ENCODE peak calls at places on chromosomes 16 and 17, in five cellular contexts. D is SJCRH30; R is CD4-positive, alpha-beta T cell; K is iPS DF 6.9; L is aorta. U is an unnamed sample.

GRCh38 chr16:88865742-88866141 is 718 bp downstream of the PABPN1L start:
- DNase-seq in D (no peak), K (no peak), R (no peak), L (no peak), U (no peak)

GRCh38 chr17:47188266-47188665 is 829 bp downstream of the CDC27 start:
- DNase-seq in R (no peak), K (no peak), D (no peak), L (no peak), U (no peak)

GRCh38 chr16:50863673-50864144 is 121.8 kb downstream of the CYLD start:
- DNase-seq in L (no peak), K (no peak), D (no peak), R (no peak), U (no peak)

GRCh38 chr17:8046929-8047768 is 8.3 kb downstream of the ALOX15B start:
- DNase-seq in L (peak), K (no peak), R (no peak), D (no peak), U (no peak)

GRCh38 chr17:62794666-62794971 is 13.5 kb downstream of the MARCHF10 start:
- DNase-seq in K (no peak), R (no peak), D (no peak), L (no peak), U (no peak)

GRCh38 chr16:20624882-20625807 is 49.0 kb upstream of the ACSM2B start:
- DNase-seq in K (no peak), L (no peak), R (no peak), D (no peak), U (no peak)

GRCh38 chr17:74125160-74125559 is 78.3 kb upstream of the RPL38 start:
- DNase-seq in L (no peak), K (no peak), R (no peak), D (no peak), U (no peak)

GRCh38 chr17:27452828-27453227 is 3.4 kb upstream of the KSR1 start:
- DNase-seq in D (no peak), K (no peak), L (no peak), R (no peak), U (no peak)

GRCh38 chr17:65174974-65175373 is 37.8 kb downstream of the RGS9 start:
- DNase-seq in D (no peak), L (no peak), K (no peak), R (no peak), U (no peak)

GRCh38 chr16:49855280-49855821 is 561 bp downstream of the ZNF423 start:
- DNase-seq in D (peak), K (no peak), R (peak), L (peak), U (peak)

GRCh38 chr16:20866792-20867191 is 33.4 kb downstream of the DCUN1D3 start:
- DNase-seq in K (no peak), R (no peak), D (no peak), L (no peak), U (no peak)

GRCh38 chr16:30185683-30186421 is 2.5 kb downstream of the CORO1A start:
- DNase-seq in D (peak), R (peak), L (peak), K (no peak), U (peak)

GRCh38 chr17:45677770-45678169 is 106.3 kb upstream of the CRHR1 start:
- DNase-seq in K (no peak), D (no peak), R (no peak), L (no peak), U (no peak)

DNA sequence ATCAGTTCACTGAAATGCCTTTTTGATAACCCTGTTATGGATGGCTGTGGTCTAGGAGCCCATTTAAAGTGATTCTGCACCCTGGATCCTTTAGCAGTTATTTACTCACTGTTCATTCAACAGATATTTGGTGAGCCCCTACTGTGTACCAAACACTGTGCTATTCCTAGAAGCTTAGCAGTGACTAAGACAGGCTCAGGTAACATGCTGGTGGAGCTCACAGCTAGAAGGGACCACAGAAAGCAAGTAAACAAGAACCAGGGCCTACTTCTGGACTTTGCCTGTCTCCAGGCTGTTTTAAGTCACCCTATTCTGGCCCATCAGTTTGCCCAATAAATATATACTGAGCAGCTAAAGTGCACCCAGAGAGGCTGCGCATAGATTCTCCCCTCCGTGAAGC is 11.1 kb downstream of the ITGA3 start:
- DNase-seq in D (no peak), L (no peak), K (no peak), R (no peak), U (no peak)
- H3K27ac ChIP-seq in D (no peak), L (peak), K (no peak), R (no peak), U (no peak)

DNA sequence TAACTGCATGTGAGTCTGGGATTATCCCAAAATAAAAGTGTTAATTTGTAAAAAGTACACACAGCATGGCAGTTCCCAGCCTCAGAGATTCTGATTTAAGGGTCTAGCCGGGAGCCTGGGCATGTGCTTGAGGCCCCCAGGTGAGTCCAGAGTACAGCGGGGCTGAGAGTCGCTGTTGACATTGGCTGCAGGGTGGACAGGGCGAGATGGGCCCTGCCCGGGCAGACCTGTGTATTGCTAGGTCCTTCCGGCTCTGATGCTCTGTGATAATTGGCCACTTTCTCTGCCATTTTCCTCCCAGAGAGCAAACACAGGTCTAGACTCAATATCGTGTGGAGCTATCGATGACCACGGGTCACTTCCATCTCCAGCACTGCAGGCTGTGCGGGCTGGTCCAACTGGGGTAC is 73.6 kb downstream of the ABCC6 start:
- DNase-seq in K (no peak), D (no peak), L (no peak), R (no peak), U (no peak)
- H3K27ac ChIP-seq in K (no peak), D (no peak), L (no peak), R (no peak), U (no peak)

DNA sequence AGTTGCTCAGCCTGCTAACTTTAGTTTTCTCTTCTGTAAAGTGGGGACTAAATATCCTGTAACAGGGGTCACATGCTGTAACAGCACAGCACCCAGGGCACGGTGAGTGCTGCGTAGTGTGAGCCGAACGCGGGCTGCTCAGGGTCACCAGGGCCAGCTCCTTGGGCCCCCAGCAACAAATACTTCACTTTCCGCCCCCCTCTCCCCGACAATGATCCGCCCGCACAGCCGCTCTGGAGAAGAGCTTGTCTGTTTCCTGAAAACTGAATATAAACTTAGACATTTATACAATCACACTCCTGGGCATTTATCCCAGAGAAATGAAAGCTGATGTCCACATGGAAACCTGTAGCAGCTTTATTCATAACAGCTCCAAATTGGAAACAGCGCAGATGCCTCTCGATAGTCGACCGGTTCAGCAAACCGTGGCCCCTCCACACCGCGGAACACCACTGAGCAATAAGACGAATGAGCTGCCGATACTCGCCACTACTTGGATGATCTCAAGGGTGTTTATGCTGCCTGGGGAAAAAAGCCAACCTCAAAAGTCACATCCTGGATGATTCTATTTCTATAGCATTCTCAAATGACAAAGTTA is 267.2 kb downstream of the PARN start:
- DNase-seq in K (no peak), D (no peak), R (no peak), L (no peak), U (no peak)
- H3K27ac ChIP-seq in K (no peak), D (no peak), R (no peak), L (no peak), U (no peak)

GRCh38 chr17:29376667-29377268 is 13.4 kb upstream of the TAOK1 start:
- DNase-seq in K (no peak), D (peak), L (no peak), R (no peak), U (peak)

GRCh38 chr17:29384901-29385300 is 5.3 kb upstream of the TAOK1 start:
- DNase-seq in D (no peak), R (no peak), L (no peak), K (no peak), U (no peak)

GRCh38 chr17:29383687-29384086 is 6.5 kb upstream of the TAOK1 start:
- DNase-seq in L (no peak), D (no peak), R (no peak), K (no peak), U (no peak)

GRCh38 chr17:29378495-29378894 is 11.7 kb upstream of the TAOK1 start:
- DNase-seq in D (no peak), R (no peak), L (no peak), K (no peak), U (no peak)

GRCh38 chr17:29379084-29379811 is 10.9 kb upstream of the TAOK1 start:
- DNase-seq in L (no peak), D (no peak), R (no peak), K (no peak), U (no peak)
- H3K27ac ChIP-seq in L (no peak), D (no peak), R (no peak), K (no peak), U (peak)

DNA sequence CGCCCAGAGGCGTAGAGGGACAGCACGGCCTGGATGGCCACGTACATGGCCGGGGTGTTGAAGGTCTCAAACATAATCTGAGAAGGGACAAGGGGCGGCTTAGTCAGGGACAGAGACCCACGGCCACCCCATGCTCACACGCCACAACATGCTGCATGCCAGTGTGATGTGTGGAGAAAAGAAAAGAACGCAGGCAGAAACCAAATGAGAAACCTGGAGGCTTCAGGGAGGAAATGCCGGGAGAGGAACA is 1.1 kb downstream of the ACTG1 start:
- DNase-seq in D (no peak), K (no peak), R (no peak), L (no peak), U (no peak)
- H3K27ac ChIP-seq in D (no peak), K (no peak), R (peak), L (peak), U (peak)

DNA sequence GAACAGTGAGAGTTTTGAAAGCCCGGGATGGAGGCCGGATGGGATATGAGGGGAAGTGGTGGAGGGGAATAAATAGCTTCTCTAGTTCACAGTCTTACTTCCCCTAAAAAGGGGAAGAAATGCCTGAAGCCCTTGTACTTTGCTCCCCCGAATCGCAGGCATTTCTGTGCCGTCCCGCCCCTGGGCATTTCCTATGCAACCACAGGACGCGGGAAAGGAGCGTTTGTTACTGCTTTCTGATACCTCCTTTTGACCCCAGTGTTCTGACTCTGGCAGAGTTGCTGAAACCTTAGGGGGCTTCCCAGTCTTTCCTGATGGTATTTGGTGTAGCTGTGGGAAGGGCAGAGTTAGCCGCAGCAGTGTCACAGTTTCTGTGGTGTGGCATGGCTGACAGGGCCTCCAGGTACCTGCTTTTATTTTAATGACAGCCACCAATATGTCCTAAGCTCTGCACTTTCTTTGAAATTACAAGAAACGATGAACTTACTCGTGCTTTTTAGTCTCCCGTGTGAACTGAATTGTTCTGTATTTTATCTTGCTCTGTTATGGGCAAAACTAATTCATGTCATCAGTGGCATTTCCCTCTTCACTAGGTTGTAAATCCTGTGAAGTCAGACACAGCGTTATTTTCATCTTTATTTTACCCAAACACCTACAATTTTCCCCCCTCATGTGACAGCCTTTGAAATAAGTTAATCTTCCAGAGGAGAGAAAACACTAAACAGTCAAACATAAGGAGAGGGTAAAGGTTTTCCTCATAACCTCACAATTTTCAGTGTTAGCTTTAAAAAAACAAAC is 27.1 kb downstream of the USP10 start:
- DNase-seq in R (no peak), K (no peak), L (no peak), D (no peak), U (no peak)
- H3K27ac ChIP-seq in R (no peak), K (no peak), L (no peak), D (no peak), U (peak)

DNA sequence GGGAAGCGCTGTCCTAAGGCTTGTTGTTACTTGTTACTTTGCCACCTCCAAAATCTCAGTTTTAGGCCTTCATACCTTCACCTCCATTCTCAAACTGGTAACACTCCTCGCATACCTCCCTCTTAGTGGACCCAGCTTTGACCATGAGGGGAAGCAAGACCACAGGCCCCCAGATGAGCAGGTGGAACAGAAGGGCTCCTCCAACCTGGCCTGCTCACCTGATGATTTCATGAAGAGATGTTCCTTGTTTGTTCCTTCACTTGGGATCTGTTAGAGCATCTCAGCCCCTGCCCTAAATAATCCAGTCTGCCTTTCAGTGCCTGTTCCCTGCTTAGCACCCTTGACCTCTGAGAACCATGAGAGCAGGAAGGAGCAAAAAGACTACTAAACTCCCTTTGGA is 28.7 kb downstream of the DHX38 start:
- DNase-seq in K (no peak), R (no peak), L (no peak), D (no peak), U (no peak)
- H3K27ac ChIP-seq in K (no peak), R (no peak), L (no peak), D (no peak), U (no peak)

DNA sequence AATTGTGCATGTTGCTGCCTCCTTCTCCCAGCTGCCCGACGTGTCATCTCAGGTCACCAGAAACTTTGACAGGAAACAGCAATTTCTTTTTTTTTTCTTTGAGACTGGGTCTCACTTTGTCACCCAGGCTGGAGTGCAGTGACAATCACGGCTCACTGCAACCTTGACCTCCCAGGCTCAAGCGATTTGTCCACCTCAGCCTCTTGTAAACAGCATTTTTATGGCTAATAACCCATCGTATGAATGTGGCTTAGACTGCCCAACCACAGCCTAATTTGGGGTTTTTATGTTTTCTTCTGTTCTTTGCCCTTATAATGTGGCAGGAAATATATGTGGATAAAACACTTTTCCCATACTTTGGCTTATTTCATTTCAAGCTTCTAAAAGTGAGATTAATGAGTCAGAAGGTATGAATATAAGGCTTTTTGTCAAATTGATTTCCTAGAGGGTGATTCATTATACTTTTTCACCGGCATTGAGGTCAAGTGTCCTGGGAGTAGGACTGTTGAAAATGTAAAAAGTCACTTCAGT is 31.0 kb upstream of the SLC5A10 start:
- DNase-seq in R (no peak), K (no peak), D (no peak), L (no peak), U (no peak)
- H3K27ac ChIP-seq in R (no peak), K (no peak), D (peak), L (no peak), U (no peak)